ENCODE peak calls at places on chromosomes 11 and 22, in five cellular contexts. One of them, this sample, is unnamed.

GRCh38 chr22:35616043-35616442 is 1.1 kb downstream of the MB start:
- DNase-seq in activated CD4-positive, alpha-beta memory T cell treated with anti-CD3 and anti-CD28 coated beads, Interleukin-2, amount 10 ng/mL, durations not matched to agents 7 days and 5 days: no peak
- DNase-seq in SJSA1: no peak
- DNase-seq in fibroblast of pulmonary artery: no peak
- DNase-seq in midbrain: no peak
- DNase-seq in this sample: no peak

GRCh38 chr22:23655891-23656475 is 23.9 kb upstream of the DRICH1 start:
- DNase-seq in activated CD4-positive, alpha-beta memory T cell treated with anti-CD3 and anti-CD28 coated beads, Interleukin-2, amount 10 ng/mL, durations not matched to agents 7 days and 5 days: no peak
- DNase-seq in SJSA1: no peak
- DNase-seq in fibroblast of pulmonary artery: no peak
- DNase-seq in midbrain: no peak
- DNase-seq in this sample: no peak

GRCh38 chr11:62269654-62270278 is at the start of gene SCGB2A2:
- DNase-seq in activated CD4-positive, alpha-beta memory T cell treated with anti-CD3 and anti-CD28 coated beads, Interleukin-2, amount 10 ng/mL, durations not matched to agents 7 days and 5 days: no peak
- DNase-seq in SJSA1: no peak
- DNase-seq in fibroblast of pulmonary artery: no peak
- DNase-seq in midbrain: no peak
- DNase-seq in this sample: peak

GRCh38 chr11:13775471-13775870 is 107.0 kb downstream of the FAR1 start:
- DNase-seq in activated CD4-positive, alpha-beta memory T cell treated with anti-CD3 and anti-CD28 coated beads, Interleukin-2, amount 10 ng/mL, durations not matched to agents 7 days and 5 days: no peak
- DNase-seq in SJSA1: no peak
- DNase-seq in fibroblast of pulmonary artery: no peak
- DNase-seq in midbrain: no peak
- DNase-seq in this sample: no peak

GRCh38 chr11:21928834-21929233 is 264.1 kb upstream of the ANO5 start:
- DNase-seq in activated CD4-positive, alpha-beta memory T cell treated with anti-CD3 and anti-CD28 coated beads, Interleukin-2, amount 10 ng/mL, durations not matched to agents 7 days and 5 days: no peak
- DNase-seq in SJSA1: no peak
- DNase-seq in fibroblast of pulmonary artery: no peak
- DNase-seq in midbrain: no peak
- DNase-seq in this sample: no peak

GRCh38 chr11:114774599-114775365 is 96.5 kb downstream of the NXPE2 start:
- DNase-seq in activated CD4-positive, alpha-beta memory T cell treated with anti-CD3 and anti-CD28 coated beads, Interleukin-2, amount 10 ng/mL, durations not matched to agents 7 days and 5 days: peak
- DNase-seq in SJSA1: no peak
- DNase-seq in fibroblast of pulmonary artery: peak
- DNase-seq in midbrain: peak
- DNase-seq in this sample: peak

GRCh38 chr11:35598254-35599125 is 19.8 kb upstream of the FJX1 start:
- DNase-seq in activated CD4-positive, alpha-beta memory T cell treated with anti-CD3 and anti-CD28 coated beads, Interleukin-2, amount 10 ng/mL, durations not matched to agents 7 days and 5 days: no peak
- DNase-seq in SJSA1: no peak
- DNase-seq in fibroblast of pulmonary artery: peak
- DNase-seq in midbrain: no peak
- DNase-seq in this sample: no peak

GRCh38 chr11:114977596-114977995 is 299.3 kb downstream of the NXPE2 start:
- DNase-seq in activated CD4-positive, alpha-beta memory T cell treated with anti-CD3 and anti-CD28 coated beads, Interleukin-2, amount 10 ng/mL, durations not matched to agents 7 days and 5 days: no peak
- DNase-seq in SJSA1: no peak
- DNase-seq in fibroblast of pulmonary artery: no peak
- DNase-seq in midbrain: no peak
- DNase-seq in this sample: no peak

GRCh38 chr11:68120212-68121066 is 749 bp downstream of the CHKA start:
- DNase-seq in activated CD4-positive, alpha-beta memory T cell treated with anti-CD3 and anti-CD28 coated beads, Interleukin-2, amount 10 ng/mL, durations not matched to agents 7 days and 5 days: peak
- DNase-seq in SJSA1: peak
- DNase-seq in fibroblast of pulmonary artery: peak
- DNase-seq in midbrain: peak
- DNase-seq in this sample: peak

GRCh38 chr11:69088676-69089146 is 40.0 kb downstream of the TPCN2 start:
- DNase-seq in activated CD4-positive, alpha-beta memory T cell treated with anti-CD3 and anti-CD28 coated beads, Interleukin-2, amount 10 ng/mL, durations not matched to agents 7 days and 5 days: peak
- DNase-seq in SJSA1: peak
- DNase-seq in fibroblast of pulmonary artery: peak
- DNase-seq in midbrain: peak
- DNase-seq in this sample: peak

GRCh38 chr22:22022977-22023534 is 40.5 kb upstream of the TOP3B start:
- DNase-seq in activated CD4-positive, alpha-beta memory T cell treated with anti-CD3 and anti-CD28 coated beads, Interleukin-2, amount 10 ng/mL, durations not matched to agents 7 days and 5 days: no peak
- DNase-seq in SJSA1: no peak
- DNase-seq in fibroblast of pulmonary artery: no peak
- DNase-seq in midbrain: no peak
- DNase-seq in this sample: no peak